ENCODE peak calls at places on chromosomes 11 and 22, in ten cellular contexts. N is fibroblast of gingiva; J is stimulated activated naive CD8-positive, alpha-beta T cell treated with anti-CD3 and anti-CD28 coated beads, Interleukin-15, amount 100 ng/mL, for 72 hours; H is activated CD8-positive, alpha-beta T cell treated with anti-CD3 and anti-CD28 coated beads for 36 hours; M is cardiac muscle cell; U is NAMALWA; G is occipital lobe; E is sciatic nerve; X is activated gamma-delta T cell; S is T-helper 1 cell. T is an unnamed sample.

GRCh38 chr11:75465701-75466531 is 32.9 kb upstream of the KLHL35 start:
- DNase-seq in N (no peak), J (no peak), H (no peak), M (peak), U (no peak), G (no peak), E (no peak), X (no peak), S (no peak), T (no peak)

GRCh38 chr11:120013325-120014250 is 124.3 kb downstream of the TRIM29 start:
- DNase-seq in N (no peak), J (no peak), H (peak), M (peak), U (peak), G (no peak), E (no peak), X (no peak), S (no peak), T (no peak)

GRCh38 chr11:34525887-34526657 is 12.5 kb upstream of the ELF5 start:
- DNase-seq in N (no peak), J (no peak), H (no peak), M (no peak), U (no peak), G (no peak), E (no peak), X (no peak), S (no peak), T (no peak)

GRCh38 chr11:14359573-14360031 is 619 bp upstream of the RRAS2 start:
- DNase-seq in N (peak), J (no peak), H (no peak), M (no peak), U (no peak), G (no peak), E (no peak), X (no peak), S (no peak), T (no peak)

GRCh38 chr11:16155448-16155847 is 200.9 kb downstream of the SOX6 start:
- DNase-seq in N (no peak), J (no peak), H (no peak), M (no peak), U (no peak), G (no peak), E (no peak), X (no peak), S (no peak), T (no peak)

GRCh38 chr11:124892131-124892530 is 5.5 kb downstream of the ROBO4 start:
- DNase-seq in N (no peak), J (no peak), H (no peak), M (no peak), U (no peak), G (no peak), E (no peak), X (no peak), S (no peak), T (no peak)

GRCh38 chr11:13010737-13011342 is 1.7 kb downstream of the RASSF10 start:
- DNase-seq in N (no peak), J (no peak), H (no peak), M (peak), U (no peak), G (no peak), E (no peak), X (no peak), S (no peak), T (no peak)

GRCh38 chr22:22375586-22376351 is 131.2 kb downstream of the VPREB1 start:
- DNase-seq in N (no peak), J (no peak), H (no peak), M (no peak), U (peak), G (no peak), E (no peak), X (no peak), S (no peak), T (no peak)

GRCh38 chr11:86477495-86478155 is 102.9 kb downstream of the CCDC81 start:
- DNase-seq in N (peak), J (no peak), H (no peak), M (no peak), U (no peak), G (no peak), E (no peak), X (no peak), S (no peak), T (no peak)

GRCh38 chr11:126477526-126478275 is 122.2 kb downstream of the ST3GAL4 start:
- DNase-seq in N (no peak), J (peak), H (peak), M (no peak), U (no peak), G (no peak), E (no peak), X (no peak), S (no peak), T (peak)